ENCODE peak calls at places on chromosomes 2 and 18, in eight cellular contexts. One of them, this sample, is unnamed.

GRCh38 chr2:105455488-105455991 is 56.7 kb upstream of the FHL2 start:
- DNase-seq in astrocyte: peak; percentile 99
- DNase-seq in cardiac muscle cell: no peak
- DNase-seq in HFF-Myc: peak; percentile 52
- DNase-seq in adrenal gland: peak; percentile 65
- DNase-seq in astrocyte of the cerebellum: peak; percentile 91
- DNase-seq in upper lobe of left lung: peak; percentile 47
- DNase-seq in breast epithelium: peak; percentile 89
- DNase-seq in this sample: peak; percentile 99

GRCh38 chr2:95159690-95160449 is at the start of gene ZNF514:
- DNase-seq in astrocyte: peak; percentile 48
- DNase-seq in cardiac muscle cell: peak; percentile 91
- DNase-seq in HFF-Myc: no peak
- DNase-seq in adrenal gland: peak; percentile 73
- DNase-seq in astrocyte of the cerebellum: no peak
- DNase-seq in upper lobe of left lung: peak; percentile 84
- DNase-seq in breast epithelium: peak; percentile 57
- DNase-seq in this sample: peak; percentile 10

GRCh38 chr2:58896600-58896999 is 655.5 kb upstream of the FANCL start:
- DNase-seq in astrocyte: peak; percentile 62
- DNase-seq in cardiac muscle cell: no peak
- DNase-seq in HFF-Myc: no peak
- DNase-seq in adrenal gland: no peak
- DNase-seq in astrocyte of the cerebellum: peak; percentile 76
- DNase-seq in upper lobe of left lung: no peak
- DNase-seq in breast epithelium: no peak
- DNase-seq in this sample: no peak

GRCh38 chr18:78813898-78814297 is 165.7 kb upstream of the SALL3 start:
- DNase-seq in astrocyte: no peak
- DNase-seq in cardiac muscle cell: no peak
- DNase-seq in HFF-Myc: no peak
- DNase-seq in adrenal gland: no peak
- DNase-seq in astrocyte of the cerebellum: no peak
- DNase-seq in upper lobe of left lung: no peak
- DNase-seq in breast epithelium: no peak
- DNase-seq in this sample: no peak

GRCh38 chr2:218853766-218854165 is 5.8 kb upstream of the WNT6 start:
- DNase-seq in astrocyte: peak; percentile 55
- DNase-seq in cardiac muscle cell: no peak
- DNase-seq in HFF-Myc: no peak
- DNase-seq in adrenal gland: no peak
- DNase-seq in astrocyte of the cerebellum: no peak
- DNase-seq in upper lobe of left lung: no peak
- DNase-seq in breast epithelium: no peak
- DNase-seq in this sample: no peak

GRCh38 chr2:15674637-15675455 is 83.2 kb downstream of the DDX1 start:
- DNase-seq in astrocyte: peak; percentile 11
- DNase-seq in cardiac muscle cell: no peak
- DNase-seq in HFF-Myc: no peak
- DNase-seq in adrenal gland: no peak
- DNase-seq in astrocyte of the cerebellum: no peak
- DNase-seq in upper lobe of left lung: peak; percentile 72
- DNase-seq in breast epithelium: no peak
- DNase-seq in this sample: no peak

GRCh38 chr2:44201648-44202047 is 33.0 kb downstream of the PPM1B start:
- DNase-seq in astrocyte: no peak
- DNase-seq in cardiac muscle cell: no peak
- DNase-seq in HFF-Myc: no peak
- DNase-seq in adrenal gland: no peak
- DNase-seq in astrocyte of the cerebellum: no peak
- DNase-seq in upper lobe of left lung: no peak
- DNase-seq in breast epithelium: no peak
- DNase-seq in this sample: no peak

GRCh38 chr18:34709631-34710429 is at the start of gene DTNA:
- DNase-seq in astrocyte: peak; percentile 95
- DNase-seq in cardiac muscle cell: peak; percentile 32
- DNase-seq in HFF-Myc: peak; percentile 94
- DNase-seq in adrenal gland: no peak
- DNase-seq in astrocyte of the cerebellum: peak; percentile 84
- DNase-seq in upper lobe of left lung: no peak
- DNase-seq in breast epithelium: no peak
- DNase-seq in this sample: peak; percentile 92

GRCh38 chr18:63477972-63478371 is 1.2 kb downstream of the SERPINB5 start:
- DNase-seq in astrocyte: no peak
- DNase-seq in cardiac muscle cell: no peak
- DNase-seq in HFF-Myc: no peak
- DNase-seq in adrenal gland: no peak
- DNase-seq in astrocyte of the cerebellum: no peak
- DNase-seq in upper lobe of left lung: no peak
- DNase-seq in breast epithelium: no peak
- DNase-seq in this sample: no peak

GRCh38 chr2:200306969-200307811 is 697 bp downstream of the SPATS2L start:
- DNase-seq in astrocyte: no peak
- DNase-seq in cardiac muscle cell: peak; percentile 68
- DNase-seq in HFF-Myc: no peak
- DNase-seq in adrenal gland: peak; percentile 53
- DNase-seq in astrocyte of the cerebellum: no peak
- DNase-seq in upper lobe of left lung: peak; percentile 33
- DNase-seq in breast epithelium: no peak
- DNase-seq in this sample: no peak

GRCh38 chr2:81650048-81650971 is 1345.8 kb upstream of the LRRTM1 start:
- DNase-seq in astrocyte: peak; percentile 24
- DNase-seq in cardiac muscle cell: no peak
- DNase-seq in HFF-Myc: no peak
- DNase-seq in adrenal gland: no peak
- DNase-seq in astrocyte of the cerebellum: no peak
- DNase-seq in upper lobe of left lung: no peak
- DNase-seq in breast epithelium: no peak
- DNase-seq in this sample: no peak

GRCh38 chr2:207766697-207767460 is 2.8 kb downstream of the FZD5 start:
- DNase-seq in astrocyte: no peak
- DNase-seq in cardiac muscle cell: no peak
- DNase-seq in HFF-Myc: no peak
- DNase-seq in adrenal gland: no peak
- DNase-seq in astrocyte of the cerebellum: no peak
- DNase-seq in upper lobe of left lung: peak; percentile 34
- DNase-seq in breast epithelium: no peak
- DNase-seq in this sample: no peak
- H3K4me3 ChIP-seq in astrocyte: peak overlapping the region; percentile 31
- H3K4me3 ChIP-seq in cardiac muscle cell: no peak overlapping the region
- H3K4me3 ChIP-seq in HFF-Myc: no peak overlapping the region
- H3K4me3 ChIP-seq in adrenal gland: peak overlapping the region; percentile 12
- H3K4me3 ChIP-seq in astrocyte of the cerebellum: peak overlapping the region; percentile 15
- H3K4me3 ChIP-seq in upper lobe of left lung: peak overlapping the region; percentile 90
- H3K4me3 ChIP-seq in breast epithelium: peak overlapping the region; percentile 4
- H3K4me3 ChIP-seq in this sample: no peak overlapping the region

GRCh38 chr2:8750221-8750620 is 68.4 kb downstream of the ID2 start:
- DNase-seq in astrocyte: peak; percentile 41
- DNase-seq in cardiac muscle cell: no peak
- DNase-seq in HFF-Myc: no peak
- DNase-seq in adrenal gland: no peak
- DNase-seq in astrocyte of the cerebellum: no peak
- DNase-seq in upper lobe of left lung: no peak
- DNase-seq in breast epithelium: no peak
- DNase-seq in this sample: no peak

GRCh38 chr2:8753609-8754008 is 71.8 kb downstream of the ID2 start:
- DNase-seq in astrocyte: no peak
- DNase-seq in cardiac muscle cell: peak; percentile 11
- DNase-seq in HFF-Myc: no peak
- DNase-seq in adrenal gland: no peak
- DNase-seq in astrocyte of the cerebellum: no peak
- DNase-seq in upper lobe of left lung: no peak
- DNase-seq in breast epithelium: no peak
- DNase-seq in this sample: no peak

GRCh38 chr2:8756230-8756629 is 74.4 kb downstream of the ID2 start:
- DNase-seq in astrocyte: no peak
- DNase-seq in cardiac muscle cell: no peak
- DNase-seq in HFF-Myc: no peak
- DNase-seq in adrenal gland: no peak
- DNase-seq in astrocyte of the cerebellum: no peak
- DNase-seq in upper lobe of left lung: no peak
- DNase-seq in breast epithelium: no peak
- DNase-seq in this sample: no peak

GRCh38 chr2:8754056-8754790 is 72.4 kb downstream of the ID2 start:
- DNase-seq in astrocyte: peak; percentile 65
- DNase-seq in cardiac muscle cell: no peak
- DNase-seq in HFF-Myc: no peak
- DNase-seq in adrenal gland: no peak
- DNase-seq in astrocyte of the cerebellum: peak; percentile 28
- DNase-seq in upper lobe of left lung: no peak
- DNase-seq in breast epithelium: no peak
- DNase-seq in this sample: no peak

DNA sequence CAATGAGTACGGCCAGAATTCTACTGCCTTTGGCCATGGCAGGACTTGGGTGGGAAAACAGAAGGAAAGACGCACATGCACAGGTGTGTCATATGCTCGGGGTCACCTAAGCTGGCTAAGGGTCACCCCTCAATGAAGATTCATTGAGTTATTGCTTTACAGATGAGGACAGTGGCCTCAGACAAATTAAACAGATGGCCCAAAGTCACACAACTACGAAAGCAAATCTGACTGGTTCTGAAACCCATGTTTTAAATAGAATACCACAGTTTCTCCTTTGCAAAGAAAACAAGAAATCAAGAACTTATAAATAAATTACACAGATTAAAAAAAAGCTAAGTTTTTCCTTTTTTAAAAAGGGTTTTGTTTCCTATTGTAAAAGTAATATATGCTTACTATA is 70.5 kb downstream of the ID2 start:
- DNase-seq in astrocyte: no peak
- DNase-seq in cardiac muscle cell: no peak
- DNase-seq in HFF-Myc: no peak
- DNase-seq in adrenal gland: no peak
- DNase-seq in astrocyte of the cerebellum: no peak
- DNase-seq in upper lobe of left lung: no peak
- DNase-seq in breast epithelium: no peak
- DNase-seq in this sample: no peak
- TF ChIP-seq CTCF in astrocyte: no peak
- TF ChIP-seq CTCF in cardiac muscle cell: no peak
- TF ChIP-seq CTCF in HFF-Myc: no peak
- TF ChIP-seq CTCF in adrenal gland: no peak
- TF ChIP-seq CTCF in astrocyte of the cerebellum: no peak
- TF ChIP-seq CTCF in upper lobe of left lung: no peak
- TF ChIP-seq CTCF in breast epithelium: no peak
- TF ChIP-seq CTCF in this sample: no peak

DNA sequence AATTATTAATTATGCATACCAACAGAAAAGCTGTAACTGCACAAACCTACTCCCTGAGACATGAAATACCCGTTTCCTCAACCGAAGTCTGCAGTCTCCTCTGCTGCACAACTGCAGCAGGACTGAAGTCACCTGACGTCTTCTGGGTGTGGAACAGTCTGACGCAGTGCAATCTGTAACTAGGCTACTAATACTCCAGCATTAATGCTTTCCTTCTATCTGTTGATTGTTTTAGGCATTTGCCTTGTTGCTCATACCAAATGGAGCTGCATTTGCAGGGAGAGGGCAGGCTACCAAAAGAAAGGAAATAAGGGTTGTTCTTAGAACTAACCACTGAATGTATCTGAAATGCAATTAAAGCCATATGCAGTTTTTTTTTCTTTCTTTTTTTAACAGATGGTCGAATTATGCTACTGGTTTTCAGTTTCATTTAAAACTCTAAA is 40.1 kb downstream of the RTN4 start:
- DNase-seq in astrocyte: peak; percentile 40
- DNase-seq in cardiac muscle cell: no peak
- DNase-seq in HFF-Myc: peak; percentile 52
- DNase-seq in adrenal gland: peak; percentile 52
- DNase-seq in astrocyte of the cerebellum: no peak
- DNase-seq in upper lobe of left lung: peak; percentile 88
- DNase-seq in breast epithelium: peak; percentile 60
- DNase-seq in this sample: peak; percentile 11
- H3K4me3 ChIP-seq in astrocyte: no peak overlapping the region
- H3K4me3 ChIP-seq in cardiac muscle cell: no peak overlapping the region
- H3K4me3 ChIP-seq in HFF-Myc: peak overlapping the region; percentile 0
- H3K4me3 ChIP-seq in adrenal gland: peak overlapping the region; percentile 47
- H3K4me3 ChIP-seq in astrocyte of the cerebellum: peak overlapping the region; percentile 25
- H3K4me3 ChIP-seq in upper lobe of left lung: peak overlapping the region; percentile 45
- H3K4me3 ChIP-seq in breast epithelium: peak overlapping the region; percentile 57
- H3K4me3 ChIP-seq in this sample: no peak overlapping the region

GRCh38 chr2:168490015-168490874 is 34.2 kb downstream of the CERS6 start:
- DNase-seq in astrocyte: peak; percentile 58
- DNase-seq in cardiac muscle cell: peak; percentile 47
- DNase-seq in HFF-Myc: peak; percentile 30
- DNase-seq in adrenal gland: no peak
- DNase-seq in astrocyte of the cerebellum: no peak
- DNase-seq in upper lobe of left lung: peak; percentile 29
- DNase-seq in breast epithelium: no peak
- DNase-seq in this sample: no peak

GRCh38 chr2:168499500-168499899 is 43.4 kb downstream of the CERS6 start:
- DNase-seq in astrocyte: peak; percentile 28
- DNase-seq in cardiac muscle cell: no peak
- DNase-seq in HFF-Myc: no peak
- DNase-seq in adrenal gland: no peak
- DNase-seq in astrocyte of the cerebellum: no peak
- DNase-seq in upper lobe of left lung: no peak
- DNase-seq in breast epithelium: no peak
- DNase-seq in this sample: no peak

GRCh38 chr2:168490916-168491605 is 35.0 kb downstream of the CERS6 start:
- DNase-seq in astrocyte: no peak
- DNase-seq in cardiac muscle cell: no peak
- DNase-seq in HFF-Myc: no peak
- DNase-seq in adrenal gland: no peak
- DNase-seq in astrocyte of the cerebellum: no peak
- DNase-seq in upper lobe of left lung: no peak
- DNase-seq in breast epithelium: no peak
- DNase-seq in this sample: no peak

GRCh38 chr2:168495524-168495923 is 39.5 kb downstream of the CERS6 start:
- DNase-seq in astrocyte: no peak
- DNase-seq in cardiac muscle cell: no peak
- DNase-seq in HFF-Myc: no peak
- DNase-seq in adrenal gland: no peak
- DNase-seq in astrocyte of the cerebellum: no peak
- DNase-seq in upper lobe of left lung: no peak
- DNase-seq in breast epithelium: no peak
- DNase-seq in this sample: no peak

DNA sequence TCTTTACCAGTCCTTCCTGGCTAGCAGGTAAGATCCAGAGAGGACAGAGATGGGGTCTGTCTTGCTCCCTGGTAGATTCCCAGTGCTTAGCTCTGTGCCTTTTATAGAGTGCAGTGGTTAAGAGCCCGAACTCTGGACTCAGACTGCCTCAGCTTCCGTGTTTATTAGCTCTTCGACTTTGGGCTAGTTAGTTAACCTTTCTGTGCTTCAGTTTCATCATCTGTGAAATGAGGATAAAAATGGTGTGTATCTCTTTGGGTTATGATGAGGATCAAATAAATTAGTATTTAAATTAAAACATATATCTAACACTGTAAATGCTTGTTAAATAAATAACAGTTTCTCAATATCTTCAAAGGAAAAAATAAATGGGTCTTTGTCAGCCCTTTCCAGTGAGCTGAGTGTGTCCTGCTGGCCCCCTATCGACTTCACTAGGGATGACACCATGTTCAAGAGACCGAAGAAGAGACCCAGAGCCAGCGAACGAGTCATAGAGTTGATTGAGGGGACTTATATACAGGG is 38.2 kb downstream of the CERS6 start:
- DNase-seq in astrocyte: no peak
- DNase-seq in cardiac muscle cell: no peak
- DNase-seq in HFF-Myc: no peak
- DNase-seq in adrenal gland: no peak
- DNase-seq in astrocyte of the cerebellum: no peak
- DNase-seq in upper lobe of left lung: no peak
- DNase-seq in breast epithelium: no peak
- DNase-seq in this sample: no peak
- TF ChIP-seq CTCF in astrocyte: peak; percentile 29
- TF ChIP-seq CTCF in cardiac muscle cell: peak; percentile 52
- TF ChIP-seq CTCF in HFF-Myc: peak; percentile 50
- TF ChIP-seq CTCF in adrenal gland: no peak
- TF ChIP-seq CTCF in astrocyte of the cerebellum: peak; percentile 10
- TF ChIP-seq CTCF in upper lobe of left lung: no peak
- TF ChIP-seq CTCF in breast epithelium: no peak
- TF ChIP-seq CTCF in this sample: no peak

This sample was measured in AG09309.